ENCODE peak calls at places on chromosome 1, in five cellular contexts. J, D, W, K and P are unnamed samples.

GRCh38 chr1:66282343-66282852 is 251.6 kb upstream of the SGIP1 start:
- DNase-seq in J (peak; percentile 48), D (peak; percentile 42), W (peak; percentile 87), K (no peak), P (no peak)

GRCh38 chr1:30641557-30642353 is 81.6 kb downstream of the MATN1 start:
- DNase-seq in J (no peak), D (no peak), W (no peak), K (no peak), P (peak; percentile 27)

GRCh38 chr1:212203611-212204010 is 81.6 kb upstream of the PPP2R5A start:
- DNase-seq in J (no peak), D (no peak), W (no peak), K (no peak), P (no peak)

GRCh38 chr1:40267767-40268187 is 9.7 kb downstream of the ZMPSTE24 start:
- DNase-seq in J (no peak), D (peak; percentile 87), W (peak; percentile 98), K (no peak), P (no peak)

GRCh38 chr1:167258858-167259257 is 38.2 kb downstream of the POU2F1 start:
- DNase-seq in J (no peak), D (no peak), W (no peak), K (no peak), P (no peak)

GRCh38 chr1:190478193-190479007 is 736 bp upstream of the BRINP3 start:
- DNase-seq in J (no peak), D (no peak), W (peak; percentile 51), K (no peak), P (peak; percentile 60)

GRCh38 chr1:56516539-56517252 is 62.7 kb downstream of the PLPP3 start:
- DNase-seq in J (no peak), D (no peak), W (peak; percentile 43), K (no peak), P (no peak)

GRCh38 chr1:118998171-118998570 is 10.0 kb upstream of the TBX15 start:
- DNase-seq in J (no peak), D (no peak), W (no peak), K (no peak), P (no peak)

GRCh38 chr1:246503341-246503740 is 3.7 kb downstream of the SMYD3 start:
- DNase-seq in J (no peak), D (no peak), W (no peak), K (no peak), P (no peak)

GRCh38 chr1:46274224-46275029 is 26.9 kb downstream of the RAD54L start:
- DNase-seq in J (no peak), D (no peak), W (no peak), K (no peak), P (no peak)

GRCh38 chr1:115089443-115090340 is at the start of gene TSPAN2:
- DNase-seq in J (peak; percentile 41), D (peak; percentile 20), W (peak; percentile 43), K (peak; percentile 83), P (peak; percentile 73)

GRCh38 chr1:247824023-247824422 is at the start of gene OR14A16:
- DNase-seq in J (no peak), D (no peak), W (no peak), K (no peak), P (no peak)

GRCh38 chr1:24045766-24046165 is 65.6 kb upstream of the SRSF10 start:
- DNase-seq in J (no peak), D (no peak), W (peak; percentile 59), K (no peak), P (no peak)

GRCh38 chr1:46489638-46490602 is at the start of gene DMBX1:
- DNase-seq in J (peak; percentile 12), D (no peak), W (no peak), K (peak; percentile 54), P (peak; percentile 77)

GRCh38 chr1:200877839-200878551 is 5.2 kb downstream of the GPR25 start:
- DNase-seq in J (peak; percentile 33), D (no peak), W (no peak), K (no peak), P (no peak)

GRCh38 chr1:79193211-79194079 is 186.9 kb upstream of the ADGRL4 start:
- DNase-seq in J (no peak), D (no peak), W (peak; percentile 82), K (no peak), P (no peak)

GRCh38 chr1:59007820-59008598 is 224.2 kb upstream of the JUN start:
- DNase-seq in J (no peak), D (no peak), W (peak; percentile 36), K (no peak), P (no peak)

GRCh38 chr1:93042134-93042821 is 36.8 kb upstream of the MTF2 start:
- DNase-seq in J (no peak), D (no peak), W (no peak), K (no peak), P (no peak)